ENCODE peak calls at places on chromosomes 11 and 22, in seven cellular contexts. One of them, this sample, is unnamed.
A peak's percentile ranks its signal among the peaks of the same experiment; 100 is the strongest.

GRCh38 chr22:23856721-23857605 is 712 bp upstream of the SLC2A11 start:
- DNase-seq in CD4-positive, alpha-beta T cell: no peak
- DNase-seq in endothelial cell of umbilical vein: peak; percentile 31
- DNase-seq in stomach: no peak
- DNase-seq in lower lobe of right lung: no peak
- DNase-seq in kidney epithelial cell: no peak
- DNase-seq in HL-60: no peak
- DNase-seq in this sample: peak; percentile 75

GRCh38 chr11:92879086-92879485 is 90.4 kb upstream of the MTNR1B start:
- DNase-seq in lower lobe of right lung: no peak
- DNase-seq in stomach: no peak
- DNase-seq in endothelial cell of umbilical vein: no peak
- DNase-seq in kidney epithelial cell: no peak
- DNase-seq in CD4-positive, alpha-beta T cell: no peak
- DNase-seq in HL-60: no peak
- DNase-seq in this sample: no peak

GRCh38 chr11:118198370-118198769 is 21.9 kb upstream of the SCN2B start:
- DNase-seq in stomach: peak; percentile 83
- DNase-seq in kidney epithelial cell: no peak
- DNase-seq in lower lobe of right lung: peak; percentile 88
- DNase-seq in endothelial cell of umbilical vein: peak; percentile 61
- DNase-seq in HL-60: peak; percentile 70
- DNase-seq in CD4-positive, alpha-beta T cell: peak; percentile 88
- DNase-seq in this sample: peak; percentile 80

GRCh38 chr11:57639321-57640067 is 10.2 kb downstream of the YPEL4 start:
- DNase-seq in stomach: no peak
- DNase-seq in HL-60: no peak
- DNase-seq in CD4-positive, alpha-beta T cell: no peak
- DNase-seq in lower lobe of right lung: no peak
- DNase-seq in endothelial cell of umbilical vein: peak; percentile 42
- DNase-seq in kidney epithelial cell: no peak
- DNase-seq in this sample: peak; percentile 96

GRCh38 chr22:39946571-39947407 is 13.4 kb upstream of the TMA7B start:
- DNase-seq in stomach: no peak
- DNase-seq in CD4-positive, alpha-beta T cell: no peak
- DNase-seq in kidney epithelial cell: no peak
- DNase-seq in HL-60: no peak
- DNase-seq in lower lobe of right lung: no peak
- DNase-seq in endothelial cell of umbilical vein: peak; percentile 12
- DNase-seq in this sample: no peak

GRCh38 chr22:23772315-23773246 is at the start of gene MMP11:
- DNase-seq in CD4-positive, alpha-beta T cell: peak; percentile 68
- DNase-seq in lower lobe of right lung: peak; percentile 64
- DNase-seq in kidney epithelial cell: no peak
- DNase-seq in HL-60: no peak
- DNase-seq in stomach: peak; percentile 67
- DNase-seq in endothelial cell of umbilical vein: no peak
- DNase-seq in this sample: no peak

GRCh38 chr11:64256300-64256699 is 5.0 kb downstream of the PLCB3 start:
- DNase-seq in CD4-positive, alpha-beta T cell: no peak
- DNase-seq in lower lobe of right lung: no peak
- DNase-seq in stomach: no peak
- DNase-seq in kidney epithelial cell: no peak
- DNase-seq in HL-60: no peak
- DNase-seq in endothelial cell of umbilical vein: no peak
- DNase-seq in this sample: no peak

GRCh38 chr11:95140397-95141030 is 50.9 kb downstream of the ENDOD1 start:
- DNase-seq in CD4-positive, alpha-beta T cell: no peak
- DNase-seq in HL-60: no peak
- DNase-seq in stomach: no peak
- DNase-seq in lower lobe of right lung: no peak
- DNase-seq in endothelial cell of umbilical vein: no peak
- DNase-seq in kidney epithelial cell: no peak
- DNase-seq in this sample: no peak

GRCh38 chr11:833114-833791 is 501 bp downstream of the CD151 start:
- DNase-seq in CD4-positive, alpha-beta T cell: no peak
- DNase-seq in HL-60: no peak
- DNase-seq in lower lobe of right lung: peak; percentile 73
- DNase-seq in endothelial cell of umbilical vein: peak; percentile 63
- DNase-seq in kidney epithelial cell: no peak
- DNase-seq in stomach: peak; percentile 69
- DNase-seq in this sample: no peak

GRCh38 chr22:46436595-46437163 is 100.7 kb downstream of the CELSR1 start:
- DNase-seq in endothelial cell of umbilical vein: no peak
- DNase-seq in CD4-positive, alpha-beta T cell: no peak
- DNase-seq in lower lobe of right lung: no peak
- DNase-seq in HL-60: no peak
- DNase-seq in kidney epithelial cell: no peak
- DNase-seq in stomach: no peak
- DNase-seq in this sample: no peak

GRCh38 chr11:72015511-72016061 is 16.9 kb downstream of the IL18BP start:
- DNase-seq in stomach: no peak
- DNase-seq in kidney epithelial cell: no peak
- DNase-seq in endothelial cell of umbilical vein: no peak
- DNase-seq in HL-60: peak; percentile 47
- DNase-seq in lower lobe of right lung: no peak
- DNase-seq in CD4-positive, alpha-beta T cell: no peak
- DNase-seq in this sample: no peak

GRCh38 chr11:100948936-100949335 is 180.7 kb downstream of the PGR start:
- DNase-seq in CD4-positive, alpha-beta T cell: no peak
- DNase-seq in stomach: no peak
- DNase-seq in endothelial cell of umbilical vein: peak; percentile 43
- DNase-seq in kidney epithelial cell: no peak
- DNase-seq in lower lobe of right lung: no peak
- DNase-seq in HL-60: no peak
- DNase-seq in this sample: no peak

GRCh38 chr11:8217926-8218325 is 45.8 kb downstream of the LMO1 start:
- DNase-seq in CD4-positive, alpha-beta T cell: no peak
- DNase-seq in endothelial cell of umbilical vein: no peak
- DNase-seq in HL-60: no peak
- DNase-seq in kidney epithelial cell: no peak
- DNase-seq in lower lobe of right lung: no peak
- DNase-seq in stomach: no peak
- DNase-seq in this sample: no peak

GRCh38 chr11:8218409-8218808 is 45.3 kb downstream of the LMO1 start:
- DNase-seq in lower lobe of right lung: no peak
- DNase-seq in endothelial cell of umbilical vein: no peak
- DNase-seq in kidney epithelial cell: no peak
- DNase-seq in HL-60: no peak
- DNase-seq in stomach: no peak
- DNase-seq in CD4-positive, alpha-beta T cell: no peak
- DNase-seq in this sample: no peak

GRCh38 chr11:8220261-8221024 is 43.2 kb downstream of the LMO1 start:
- DNase-seq in stomach: no peak
- DNase-seq in lower lobe of right lung: peak; percentile 28
- DNase-seq in endothelial cell of umbilical vein: no peak
- DNase-seq in HL-60: no peak
- DNase-seq in kidney epithelial cell: no peak
- DNase-seq in CD4-positive, alpha-beta T cell: no peak
- DNase-seq in this sample: no peak

GRCh38 chr11:8219257-8220021 is 44.2 kb downstream of the LMO1 start:
- DNase-seq in lower lobe of right lung: peak; percentile 24
- DNase-seq in stomach: peak; percentile 64
- DNase-seq in endothelial cell of umbilical vein: peak; percentile 47
- DNase-seq in CD4-positive, alpha-beta T cell: no peak
- DNase-seq in HL-60: peak; percentile 39
- DNase-seq in kidney epithelial cell: peak; percentile 23
- DNase-seq in this sample: no peak

GRCh38 chr11:8218840-8219239 is 44.8 kb downstream of the LMO1 start:
- DNase-seq in stomach: no peak
- DNase-seq in endothelial cell of umbilical vein: no peak
- DNase-seq in HL-60: no peak
- DNase-seq in CD4-positive, alpha-beta T cell: no peak
- DNase-seq in kidney epithelial cell: no peak
- DNase-seq in lower lobe of right lung: no peak
- DNase-seq in this sample: no peak
- TF ChIP-seq CTCF in stomach: no peak
- TF ChIP-seq CTCF in endothelial cell of umbilical vein: no peak
- TF ChIP-seq CTCF in HL-60: no peak
- TF ChIP-seq CTCF in CD4-positive, alpha-beta T cell: no peak
- TF ChIP-seq CTCF in kidney epithelial cell: no peak
- TF ChIP-seq CTCF in lower lobe of right lung: no peak
- TF ChIP-seq CTCF in this sample: no peak

GRCh38 chr22:49528420-49528720 is 299.3 kb downstream of the BRD1 start:
- DNase-seq in endothelial cell of umbilical vein: no peak
- DNase-seq in HL-60: no peak
- DNase-seq in kidney epithelial cell: no peak
- DNase-seq in CD4-positive, alpha-beta T cell: no peak
- DNase-seq in lower lobe of right lung: no peak
- DNase-seq in stomach: no peak
- DNase-seq in this sample: no peak

GRCh38 chr22:49530671-49531532 is 296.8 kb downstream of the BRD1 start:
- DNase-seq in stomach: no peak
- DNase-seq in HL-60: no peak
- DNase-seq in CD4-positive, alpha-beta T cell: no peak
- DNase-seq in kidney epithelial cell: no peak
- DNase-seq in endothelial cell of umbilical vein: no peak
- DNase-seq in lower lobe of right lung: no peak
- DNase-seq in this sample: no peak

GRCh38 chr22:49525366-49525765 is 302.3 kb downstream of the BRD1 start:
- DNase-seq in endothelial cell of umbilical vein: no peak
- DNase-seq in stomach: no peak
- DNase-seq in lower lobe of right lung: no peak
- DNase-seq in HL-60: no peak
- DNase-seq in kidney epithelial cell: no peak
- DNase-seq in CD4-positive, alpha-beta T cell: no peak
- DNase-seq in this sample: no peak

GRCh38 chr22:49525776-49526535 is 301.7 kb downstream of the BRD1 start:
- DNase-seq in HL-60: peak; percentile 35
- DNase-seq in lower lobe of right lung: no peak
- DNase-seq in CD4-positive, alpha-beta T cell: no peak
- DNase-seq in stomach: no peak
- DNase-seq in endothelial cell of umbilical vein: no peak
- DNase-seq in kidney epithelial cell: no peak
- DNase-seq in this sample: no peak

DNA sequence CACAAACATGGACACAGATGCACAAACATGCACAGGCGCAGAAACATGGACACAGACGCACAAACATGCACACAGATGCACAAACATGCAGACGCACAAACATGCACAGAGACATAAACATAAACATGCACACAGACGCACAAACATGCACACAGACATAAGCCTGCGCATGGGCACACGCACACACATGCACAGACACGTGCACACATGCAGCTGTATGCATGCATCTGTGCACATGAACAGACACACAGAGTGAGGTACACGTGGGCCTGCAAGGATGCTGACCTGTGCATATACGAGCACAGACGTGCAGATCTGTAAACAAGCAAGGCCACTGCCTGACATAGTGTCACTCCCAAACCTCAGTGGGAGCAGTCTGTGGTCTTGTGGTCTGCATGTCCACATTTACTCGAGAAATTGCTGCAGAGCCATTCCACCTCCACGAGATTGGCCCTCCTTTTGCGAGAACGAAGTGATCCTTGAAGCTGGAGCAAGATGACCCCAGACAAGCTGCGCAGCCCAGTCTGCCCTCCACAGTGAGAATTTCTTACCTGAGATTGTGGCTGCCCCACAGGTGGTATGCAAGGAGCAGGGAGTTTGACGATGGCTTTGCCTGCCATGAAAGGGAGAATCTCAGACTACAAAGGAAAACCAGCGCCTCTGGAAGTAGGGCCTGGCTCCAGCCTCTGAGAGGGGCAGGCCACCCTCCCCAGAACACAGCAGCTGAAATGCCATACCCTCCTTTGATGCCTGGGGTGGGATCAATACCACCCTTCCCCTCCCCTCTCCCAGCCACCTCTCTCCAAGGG is 299.9 kb downstream of the BRD1 start:
- DNase-seq in kidney epithelial cell: no peak
- DNase-seq in endothelial cell of umbilical vein: no peak
- DNase-seq in CD4-positive, alpha-beta T cell: no peak
- DNase-seq in HL-60: peak; percentile 52
- DNase-seq in stomach: no peak
- DNase-seq in lower lobe of right lung: no peak
- DNase-seq in this sample: no peak
- TF ChIP-seq CTCF in kidney epithelial cell: no peak
- TF ChIP-seq CTCF in endothelial cell of umbilical vein: no peak
- TF ChIP-seq CTCF in CD4-positive, alpha-beta T cell: no peak
- TF ChIP-seq CTCF in HL-60: no peak
- TF ChIP-seq CTCF in stomach: no peak
- TF ChIP-seq CTCF in lower lobe of right lung: no peak
- TF ChIP-seq CTCF in this sample: no peak

DNA sequence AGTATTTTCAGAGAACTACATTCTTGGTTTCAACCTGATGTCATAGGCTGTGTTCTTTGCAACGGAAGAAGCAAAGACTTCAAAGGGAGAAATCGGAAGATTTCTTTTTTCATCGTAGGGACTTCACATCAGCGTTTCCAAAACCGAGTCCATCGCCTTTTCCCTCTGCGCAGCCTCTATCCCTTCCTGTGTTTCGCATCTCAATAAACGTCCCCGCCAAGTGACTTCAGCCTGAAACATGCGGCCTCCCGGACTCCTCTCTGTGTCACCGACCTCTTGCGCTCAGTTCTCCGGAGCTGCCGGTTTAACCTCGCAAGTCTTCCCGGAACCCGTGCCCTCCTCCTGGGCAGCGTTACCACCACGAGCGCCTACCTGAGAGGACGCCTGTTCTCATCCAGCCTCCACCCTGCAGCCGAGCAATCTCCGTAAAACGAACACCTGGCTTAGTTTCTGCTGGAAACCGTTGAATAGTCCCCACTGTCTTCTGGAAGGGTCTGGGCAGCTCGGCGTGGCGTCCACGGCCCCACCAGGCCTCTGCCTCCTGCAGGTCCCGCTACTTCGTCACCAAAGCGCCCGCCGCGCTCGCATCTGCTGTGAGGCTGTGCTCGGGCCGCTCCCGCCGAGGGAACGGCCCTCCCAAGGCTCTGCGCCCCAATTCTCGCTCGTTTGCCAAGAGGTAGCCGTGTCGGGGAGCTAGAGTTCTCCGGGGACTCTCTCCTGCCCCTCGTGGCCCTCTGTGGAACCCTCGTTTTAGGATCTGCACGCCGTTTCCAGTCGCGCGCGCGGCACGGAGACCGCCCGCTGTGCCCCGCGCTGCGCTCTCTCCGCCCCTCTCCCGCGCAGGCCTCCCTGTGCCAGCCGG is at the start of gene GLB1L3:
- DNase-seq in endothelial cell of umbilical vein: no peak
- DNase-seq in lower lobe of right lung: no peak
- DNase-seq in HL-60: peak; percentile 21
- DNase-seq in kidney epithelial cell: no peak
- DNase-seq in stomach: no peak
- DNase-seq in CD4-positive, alpha-beta T cell: peak; percentile 78
- DNase-seq in this sample: no peak
- TF ChIP-seq CTCF in endothelial cell of umbilical vein: peak; percentile 13
- TF ChIP-seq CTCF in lower lobe of right lung: peak; percentile 37
- TF ChIP-seq CTCF in HL-60: no peak
- TF ChIP-seq CTCF in kidney epithelial cell: no peak
- TF ChIP-seq CTCF in stomach: no peak
- TF ChIP-seq CTCF in CD4-positive, alpha-beta T cell: peak; percentile 76
- TF ChIP-seq CTCF in this sample: peak; percentile 63

GRCh38 chr22:29194269-29194668 is 11.4 kb upstream of the EMID1 start:
- DNase-seq in endothelial cell of umbilical vein: no peak
- DNase-seq in stomach: no peak
- DNase-seq in HL-60: no peak
- DNase-seq in kidney epithelial cell: no peak
- DNase-seq in CD4-positive, alpha-beta T cell: no peak
- DNase-seq in lower lobe of right lung: no peak
- DNase-seq in this sample: no peak
- TF ChIP-seq CTCF in endothelial cell of umbilical vein: no peak
- TF ChIP-seq CTCF in stomach: no peak
- TF ChIP-seq CTCF in HL-60: no peak
- TF ChIP-seq CTCF in kidney epithelial cell: peak; percentile 4
- TF ChIP-seq CTCF in CD4-positive, alpha-beta T cell: no peak
- TF ChIP-seq CTCF in lower lobe of right lung: no peak
- TF ChIP-seq CTCF in this sample: peak; percentile 65

GRCh38 chr11:18540207-18541009 is 13.7 kb upstream of the TSG101 start:
- DNase-seq in HL-60: no peak
- DNase-seq in kidney epithelial cell: no peak
- DNase-seq in endothelial cell of umbilical vein: peak; percentile 43
- DNase-seq in lower lobe of right lung: no peak
- DNase-seq in stomach: no peak
- DNase-seq in CD4-positive, alpha-beta T cell: no peak
- DNase-seq in this sample: no peak
- TF ChIP-seq CTCF in HL-60: peak; percentile 10
- TF ChIP-seq CTCF in kidney epithelial cell: peak; percentile 45
- TF ChIP-seq CTCF in endothelial cell of umbilical vein: no peak
- TF ChIP-seq CTCF in lower lobe of right lung: peak; percentile 26
- TF ChIP-seq CTCF in stomach: peak; percentile 38
- TF ChIP-seq CTCF in CD4-positive, alpha-beta T cell: peak; percentile 79
- TF ChIP-seq CTCF in this sample: peak; percentile 69

This sample was measured in type B pancreatic cell.